ENCODE peak calls at places on chromosomes 16 and 17, in four cellular contexts. J is prostate gland, D is body of pancreas, K is IMR-90. E is an unnamed sample.

GRCh38 chr17:68763551-68763950 is 162.4 kb upstream of the FAM20A start:
- DNase-seq in J (no peak), D (no peak), K (peak), E (no peak)

GRCh38 chr16:47258874-47259461 is 115.2 kb upstream of the NETO2 start:
- DNase-seq in J (no peak), D (no peak), K (peak), E (peak)

GRCh38 chr16:72898216-72898825 is 149.6 kb downstream of the ZFHX3 start:
- DNase-seq in J (no peak), D (no peak), K (no peak), E (no peak)

GRCh38 chr17:546456-546855 is 168.2 kb downstream of the VPS53 start:
- DNase-seq in J (no peak), D (no peak), K (no peak), E (no peak)

GRCh38 chr16:66580605-66581209 is 1.4 kb downstream of the CMTM2 start:
- DNase-seq in J (no peak), D (no peak), K (peak), E (no peak)

GRCh38 chr17:33258291-33258690 is 34.8 kb downstream of the ASIC2 start:
- DNase-seq in J (no peak), D (no peak), K (no peak), E (no peak)

GRCh38 chr17:8488931-8489330 is 53.2 kb downstream of the NDEL1 start:
- DNase-seq in J (no peak), D (no peak), K (peak), E (no peak)

GRCh38 chr17:29084476-29085148 is 41.7 kb downstream of the PIPOX start:
- DNase-seq in J (no peak), D (no peak), K (peak), E (no peak)

GRCh38 chr17:33112763-33113162 is 121.1 kb downstream of the SPACA3 start:
- DNase-seq in J (no peak), D (no peak), K (peak), E (no peak)

GRCh38 chr16:30142672-30143346 is 19.8 kb upstream of the MAPK3 start:
- DNase-seq in J (no peak), D (no peak), K (no peak), E (no peak)

GRCh38 chr16:4890026-4890425 is 42.7 kb downstream of the UBN1 start:
- DNase-seq in J (no peak), D (no peak), K (no peak), E (no peak)

GRCh38 chr17:38509772-38510423 is 81.6 kb downstream of the ARHGAP23 start:
- DNase-seq in J (no peak), D (no peak), K (no peak), E (no peak)

GRCh38 chr17:74380086-74380958 is 13.0 kb downstream of the GPR142 start:
- DNase-seq in J (peak), D (no peak), K (no peak), E (no peak)

GRCh38 chr16:57621521-57622268 is 6.7 kb upstream of the ADGRG1 start:
- DNase-seq in J (peak), D (no peak), K (no peak), E (no peak)

GRCh38 chr17:29216856-29217255 is 29.8 kb upstream of the CRYBA1 start:
- DNase-seq in J (no peak), D (no peak), K (no peak), E (no peak)

GRCh38 chr17:74868908-74869255 is 3.9 kb downstream of the FDXR start:
- DNase-seq in J (no peak), D (no peak), K (no peak), E (no peak)

GRCh38 chr17:33113281-33114010 is 121.8 kb downstream of the SPACA3 start:
- DNase-seq in J (no peak), D (peak), K (peak), E (peak)

GRCh38 chr16:87661561-87661960 is 59.3 kb downstream of the JPH3 start:
- DNase-seq in J (no peak), D (no peak), K (peak), E (peak)

GRCh38 chr17:4769628-4770027 is 2.1 kb upstream of the TM4SF5 start:
- DNase-seq in J (no peak), D (no peak), K (no peak), E (no peak)

GRCh38 chr17:56260421-56260820 is 107.1 kb downstream of the ANKFN1 start:
- DNase-seq in J (no peak), D (no peak), K (no peak), E (no peak)

GRCh38 chr16:21169249-21169981 is 10.9 kb downstream of the LDAF1 start:
- DNase-seq in J (no peak), D (no peak), K (peak), E (no peak)

GRCh38 chr17:82802141-82802540 is 37.7 kb downstream of the ZNF750 start:
- DNase-seq in J (no peak), D (no peak), K (peak), E (no peak)

GRCh38 chr17:65173284-65173793 is 36.2 kb downstream of the RGS9 start:
- DNase-seq in J (peak), D (no peak), K (peak), E (peak)

GRCh38 chr17:41695134-41695661 is 6.5 kb downstream of the EIF1 start:
- DNase-seq in J (no peak), D (no peak), K (peak), E (no peak)

GRCh38 chr16:15829460-15829859 is 27.4 kb downstream of the MYH11 start:
- DNase-seq in J (peak), D (no peak), K (peak), E (peak)

GRCh38 chr17:48549909-48550308 is 5.0 kb upstream of the HOXB2 start:
- DNase-seq in J (no peak), D (no peak), K (peak), E (no peak)

GRCh38 chr17:56793947-56794346 is 39.8 kb downstream of the C17orf67 start:
- DNase-seq in J (no peak), D (no peak), K (no peak), E (no peak)

GRCh38 chr17:3826191-3826590 is 19.9 kb downstream of the NCBP3 start:
- DNase-seq in J (no peak), D (no peak), K (peak), E (no peak)

GRCh38 chr16:56776562-56776961 is 46.6 kb downstream of the NUP93 start:
- DNase-seq in J (peak), D (peak), K (no peak), E (peak)

GRCh38 chr17:51873302-51873701 is 285.2 kb downstream of the CA10 start:
- DNase-seq in J (no peak), D (no peak), K (no peak), E (no peak)

GRCh38 chr17:34412534-34412933 is 49.5 kb upstream of the CCL1 start:
- DNase-seq in J (no peak), D (no peak), K (no peak), E (no peak)

GRCh38 chr16:89687092-89687940 is 827 bp downstream of the CDK10 start:
- DNase-seq in J (no peak), D (peak), K (peak), E (no peak)
- TF ChIP-seq POLR2A in J (no peak), D (peak), K (peak), E (no peak)

GRCh38 chr17:62600805-62601204 is 26.7 kb upstream of the MRC2 start:
- DNase-seq in J (no peak), D (no peak), K (no peak), E (no peak)
- TF ChIP-seq POLR2A in J (no peak), D (no peak), K (no peak), E (no peak)

GRCh38 chr17:61718022-61718421 is 127.0 kb upstream of the NACA2 start:
- DNase-seq in J (no peak), D (no peak), K (no peak), E (no peak)

GRCh38 chr17:61714300-61714699 is 123.3 kb upstream of the NACA2 start:
- DNase-seq in J (no peak), D (no peak), K (no peak), E (no peak)

GRCh38 chr17:61717352-61717751 is 126.3 kb upstream of the NACA2 start:
- DNase-seq in J (no peak), D (no peak), K (no peak), E (no peak)

GRCh38 chr17:61715348-61715747 is 124.3 kb upstream of the NACA2 start:
- DNase-seq in J (no peak), D (no peak), K (no peak), E (no peak)

GRCh38 chr17:61716225-61716829 is 125.3 kb upstream of the NACA2 start:
- DNase-seq in J (no peak), D (no peak), K (no peak), E (no peak)
- TF ChIP-seq POLR2A in J (no peak), D (no peak), K (no peak), E (no peak)

DNA sequence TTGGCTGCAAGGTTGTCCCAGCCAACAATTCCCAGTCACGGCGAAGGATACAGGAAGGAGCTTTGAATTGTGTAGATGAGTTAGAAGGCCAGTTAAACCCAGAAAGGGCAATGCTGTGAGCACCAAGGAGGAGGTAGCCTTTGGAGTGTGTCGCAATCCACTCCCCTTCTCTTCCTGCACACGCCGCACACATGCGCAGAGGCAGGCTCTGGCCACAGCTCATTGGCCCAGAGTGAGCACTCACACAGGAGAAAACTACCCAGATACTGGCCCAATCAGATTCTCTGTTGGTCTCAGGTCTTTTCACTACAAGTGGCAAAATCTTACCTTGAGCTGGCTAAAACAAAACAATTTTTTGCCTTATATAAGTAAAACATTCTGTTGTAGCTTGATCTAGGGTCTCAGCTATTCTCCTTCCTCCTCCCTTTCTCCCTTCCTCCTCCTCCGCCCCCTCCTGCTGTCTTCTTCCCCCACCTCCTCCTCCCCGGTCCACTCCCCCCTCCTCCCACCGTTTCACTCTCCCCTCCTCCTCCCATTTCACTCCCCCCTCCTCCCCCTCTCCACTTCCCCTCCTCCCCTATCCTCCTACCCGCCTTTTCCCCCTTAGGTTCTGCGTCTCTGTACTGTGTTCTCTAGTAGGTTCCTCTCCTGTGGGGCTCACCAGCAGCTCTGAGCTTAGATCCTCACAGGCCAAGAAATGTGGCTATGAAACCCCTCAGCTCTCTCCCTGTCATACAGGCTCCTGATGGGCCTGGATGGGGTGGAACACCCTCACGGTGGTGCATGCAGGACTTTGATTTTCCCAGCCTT is 344.9 kb downstream of the CPPED1 start:
- DNase-seq in J (no peak), D (no peak), K (no peak), E (no peak)
- TF ChIP-seq POLR2A in J (no peak), D (no peak), K (no peak), E (no peak)

E was measured in testis.